ENCODE peak calls at places on chromosomes 11 and 22, in four cellular contexts. Y, J, D and X are unnamed samples.

GRCh38 chr11:128686045-128686741 is 7.7 kb upstream of the FLI1 start:
- DNase-seq in J (no peak), Y (no peak), D (no peak), X (no peak)

GRCh38 chr11:86578727-86579405 is 93.5 kb downstream of the ME3 start:
- DNase-seq in Y (no peak), D (no peak), J (no peak), X (peak; percentile 54)

GRCh38 chr11:64713031-64713780 is 9.8 kb downstream of the NRXN2 start:
- DNase-seq in J (no peak), Y (peak; percentile 67), D (no peak), X (peak; percentile 77)

GRCh38 chr11:128318856-128319474 is 268.4 kb downstream of the ETS1 start:
- DNase-seq in Y (no peak), J (no peak), D (no peak), X (no peak)

GRCh38 chr11:9138612-9139579 is 47.5 kb upstream of the SCUBE2 start:
- DNase-seq in Y (peak; percentile 65), J (peak; percentile 54), D (peak; percentile 97), X (peak; percentile 98)

GRCh38 chr11:61827573-61828378 is at the start of gene FADS2:
- DNase-seq in Y (no peak), J (peak; percentile 94), D (peak; percentile 77), X (peak; percentile 89)

GRCh38 chr22:37933711-37934376 is 19.6 kb downstream of the C22orf23 start:
- DNase-seq in J (peak; percentile 92), Y (peak; percentile 91), D (peak; percentile 95), X (peak; percentile 88)

GRCh38 chr11:44590769-44591168 is 25.3 kb downstream of the CD82 start:
- DNase-seq in D (no peak), J (no peak), Y (no peak), X (no peak)

GRCh38 chr22:17105143-17106129 is 15.7 kb downstream of the TMEM121B start:
- DNase-seq in D (no peak), J (no peak), Y (no peak), X (no peak)

GRCh38 chr11:92477686-92478085 is 253.1 kb downstream of the FAT3 start:
- DNase-seq in D (no peak), Y (no peak), J (no peak), X (no peak)

GRCh38 chr11:3206128-3206921 is 12.3 kb downstream of the MRGPRG start:
- DNase-seq in D (no peak), Y (no peak), J (no peak), X (no peak)

GRCh38 chr11:111634981-111635705 is 32.9 kb downstream of the SIK2 start:
- DNase-seq in J (no peak), Y (no peak), D (no peak), X (peak; percentile 26)

GRCh38 chr11:65421204-65422103 is 1.1 kb upstream of the NEAT1 start:
- DNase-seq in Y (peak; percentile 95), J (peak; percentile 95), D (peak; percentile 99), X (peak; percentile 100)

GRCh38 chr11:9803685-9804413 is 140.0 kb downstream of the SWAP70 start:
- DNase-seq in D (no peak), J (no peak), Y (no peak), X (peak; percentile 21)

GRCh38 chr22:41976070-41976901 is 7.0 kb downstream of the SEPTIN3 start:
- DNase-seq in D (no peak), Y (no peak), J (no peak), X (peak; percentile 26)

GRCh38 chr22:35892192-35892591 is 136.4 kb downstream of the RBFOX2 start:
- DNase-seq in D (peak; percentile 72), Y (no peak), J (no peak), X (peak; percentile 70)

GRCh38 chr11:12535321-12535720 is 138.9 kb upstream of the TEAD1 start:
- DNase-seq in D (no peak), J (no peak), Y (no peak), X (no peak)

GRCh38 chr11:76798656-76799055 is 15.5 kb downstream of the TSKU start:
- DNase-seq in D (no peak), Y (no peak), J (no peak), X (no peak)

GRCh38 chr11:2089536-2090165 is 49.5 kb downstream of the IGF2 start:
- DNase-seq in D (peak; percentile 65), Y (peak; percentile 27), J (no peak), X (peak; percentile 47)

GRCh38 chr22:24965822-24966626 is 13.5 kb downstream of the KIAA1671 start:
- DNase-seq in J (peak; percentile 74), D (peak; percentile 95), Y (peak; percentile 76), X (peak; percentile 72)

GRCh38 chr22:48760481-48761238 is 1067.0 kb downstream of the BRD1 start:
- DNase-seq in Y (peak; percentile 17), J (peak; percentile 25), D (no peak), X (no peak)

GRCh38 chr11:63764712-63765631 is 3.6 kb downstream of the ZFTA start:
- DNase-seq in D (no peak), Y (no peak), J (no peak), X (no peak)

GRCh38 chr11:128902515-128903066 is 11.4 kb downstream of the KCNJ5 start:
- DNase-seq in D (no peak), Y (no peak), J (no peak), X (peak; percentile 68)

GRCh38 chr22:42324991-42325710 is 54.7 kb upstream of the TCF20 start:
- DNase-seq in Y (no peak), J (no peak), D (no peak), X (no peak)

GRCh38 chr22:37283393-37283937 is 1.2 kb downstream of the CYTH4 start:
- DNase-seq in D (no peak), Y (no peak), J (no peak), X (no peak)

GRCh38 chr11:77821349-77821851 is 456 bp downstream of the AAMDC start:
- DNase-seq in D (peak; percentile 25), J (peak; percentile 44), Y (no peak), X (peak; percentile 27)

GRCh38 chr11:115501504-115501894 is 2.7 kb downstream of the CADM1 start:
- DNase-seq in D (no peak), Y (no peak), J (no peak), X (no peak)

GRCh38 chr11:2801711-2802388 is 83.7 kb downstream of the CDKN1C start:
- DNase-seq in Y (peak; percentile 45), J (peak; percentile 27), D (no peak), X (no peak)

GRCh38 chr11:3836903-3837302 is 3.9 kb downstream of the RHOG start:
- DNase-seq in Y (no peak), J (no peak), D (no peak), X (no peak)

GRCh38 chr22:35380537-35381423 is at the start of gene HMOX1:
- DNase-seq in J (peak; percentile 93), Y (peak; percentile 89), D (peak; percentile 78), X (peak; percentile 85)

GRCh38 chr22:47695176-47695575 is 932.7 kb downstream of the TBC1D22A start:
- DNase-seq in Y (no peak), J (no peak), D (no peak), X (no peak)

GRCh38 chr11:27183672-27184457 is 143.2 kb downstream of the BBOX1 start:
- DNase-seq in Y (no peak), J (no peak), D (peak; percentile 72), X (peak; percentile 77)

GRCh38 chr11:128522943-128523518 is 64.3 kb downstream of the ETS1 start:
- DNase-seq in D (no peak), Y (no peak), J (no peak), X (no peak)

GRCh38 chr22:27195104-27195503 is 537.7 kb downstream of the MIAT start:
- DNase-seq in J (no peak), D (no peak), Y (no peak), X (no peak)

GRCh38 chr22:31229402-31230140 is 17.5 kb downstream of the LIMK2 start:
- DNase-seq in J (no peak), D (no peak), Y (peak; percentile 82), X (no peak)